ENCODE peak calls at places on chromosomes 5 and 9, in four cellular contexts. One of them, this sample, is unnamed.

GRCh38 chr9:126376311-126376902 is 49.8 kb downstream of the MVB12B start:
- DNase-seq in transverse colon: peak; percentile 74
- DNase-seq in hepatocyte: peak; percentile 70
- DNase-seq in lower leg skin: no peak
- DNase-seq in this sample: no peak

GRCh38 chr5:3010301-3010952 is 258.9 kb upstream of the IRX2 start:
- DNase-seq in lower leg skin: peak; percentile 59
- DNase-seq in transverse colon: no peak
- DNase-seq in hepatocyte: no peak
- DNase-seq in this sample: no peak

GRCh38 chr9:115591584-115591984 is 473.6 kb upstream of the TNC start:
- DNase-seq in lower leg skin: peak; percentile 86
- DNase-seq in transverse colon: peak; percentile 59
- DNase-seq in hepatocyte: peak; percentile 92
- DNase-seq in this sample: peak; percentile 99

GRCh38 chr5:73826761-73827450 is 200.9 kb downstream of the ARHGEF28 start:
- DNase-seq in lower leg skin: peak; percentile 89
- DNase-seq in transverse colon: no peak
- DNase-seq in hepatocyte: peak; percentile 15
- DNase-seq in this sample: peak; percentile 57

GRCh38 chr5:113488645-113489184 is 462 bp upstream of the MCC start:
- DNase-seq in transverse colon: no peak
- DNase-seq in hepatocyte: no peak
- DNase-seq in lower leg skin: no peak
- DNase-seq in this sample: no peak

GRCh38 chr5:2722901-2723300 is 28.6 kb downstream of the IRX2 start:
- DNase-seq in transverse colon: no peak
- DNase-seq in lower leg skin: peak; percentile 70
- DNase-seq in hepatocyte: no peak
- DNase-seq in this sample: no peak

GRCh38 chr9:86788456-86788855 is 158.8 kb downstream of the GAS1 start:
- DNase-seq in lower leg skin: peak; percentile 31
- DNase-seq in hepatocyte: no peak
- DNase-seq in transverse colon: no peak
- DNase-seq in this sample: peak; percentile 51

GRCh38 chr5:33527696-33528095 is 86.9 kb downstream of the TARS1 start:
- DNase-seq in hepatocyte: no peak
- DNase-seq in lower leg skin: no peak
- DNase-seq in transverse colon: no peak
- DNase-seq in this sample: no peak

GRCh38 chr9:92378825-92379535 is 25.4 kb downstream of the OGN start:
- DNase-seq in hepatocyte: peak; percentile 16
- DNase-seq in transverse colon: no peak
- DNase-seq in lower leg skin: no peak
- DNase-seq in this sample: peak; percentile 29

GRCh38 chr9:114285166-114285867 is 37.6 kb upstream of the ORM1 start:
- DNase-seq in transverse colon: no peak
- DNase-seq in lower leg skin: peak; percentile 84
- DNase-seq in hepatocyte: peak; percentile 87
- DNase-seq in this sample: peak; percentile 93

GRCh38 chr5:124742983-124743533 is 3.4 kb downstream of the ZNF608 start:
- DNase-seq in lower leg skin: no peak
- DNase-seq in transverse colon: peak; percentile 42
- DNase-seq in hepatocyte: peak; percentile 65
- DNase-seq in this sample: peak; percentile 96

GRCh38 chr5:97046270-97046982 is 96.0 kb downstream of the LIX1 start:
- DNase-seq in hepatocyte: no peak
- DNase-seq in lower leg skin: no peak
- DNase-seq in transverse colon: no peak
- DNase-seq in this sample: peak; percentile 40

GRCh38 chr5:78157001-78157400 is 137.5 kb downstream of the AP3B1 start:
- DNase-seq in transverse colon: no peak
- DNase-seq in lower leg skin: no peak
- DNase-seq in hepatocyte: no peak
- DNase-seq in this sample: no peak

GRCh38 chr9:65411336-65411735 is 126.3 kb upstream of the FOXD4L5 start:
- DNase-seq in hepatocyte: no peak
- DNase-seq in lower leg skin: no peak
- DNase-seq in transverse colon: no peak
- DNase-seq in this sample: no peak

GRCh38 chr9:16258708-16259107 is 611.8 kb downstream of the BNC2 start:
- DNase-seq in hepatocyte: no peak
- DNase-seq in transverse colon: no peak
- DNase-seq in lower leg skin: no peak
- DNase-seq in this sample: no peak

GRCh38 chr9:95193067-95193466 is 124.4 kb downstream of the FANCC start:
- DNase-seq in transverse colon: no peak
- DNase-seq in lower leg skin: no peak
- DNase-seq in hepatocyte: no peak
- DNase-seq in this sample: no peak

GRCh38 chr5:131720714-131721113 is 76.1 kb downstream of the FNIP1 start:
- DNase-seq in transverse colon: no peak
- DNase-seq in lower leg skin: no peak
- DNase-seq in hepatocyte: no peak
- DNase-seq in this sample: peak; percentile 12

GRCh38 chr5:113806250-113806649 is 292.8 kb downstream of the YTHDC2 start:
- DNase-seq in hepatocyte: no peak
- DNase-seq in transverse colon: no peak
- DNase-seq in lower leg skin: no peak
- DNase-seq in this sample: peak; percentile 75

GRCh38 chr9:2281031-2281802 is 266.1 kb downstream of the SMARCA2 start:
- DNase-seq in transverse colon: no peak
- DNase-seq in lower leg skin: no peak
- DNase-seq in hepatocyte: peak; percentile 42
- DNase-seq in this sample: no peak

GRCh38 chr9:69130456-69131441 is 43.3 kb upstream of the TJP2 start:
- DNase-seq in hepatocyte: no peak
- DNase-seq in lower leg skin: no peak
- DNase-seq in transverse colon: no peak
- DNase-seq in this sample: peak; percentile 96

GRCh38 chr5:74182603-74183002 is 457.9 kb downstream of the ENC1 start:
- DNase-seq in lower leg skin: no peak
- DNase-seq in transverse colon: no peak
- DNase-seq in hepatocyte: no peak
- DNase-seq in this sample: no peak

GRCh38 chr5:132837868-132838267 is 7.4 kb upstream of the SHROOM1 start:
- DNase-seq in hepatocyte: peak; percentile 72
- DNase-seq in lower leg skin: no peak
- DNase-seq in transverse colon: peak; percentile 80
- DNase-seq in this sample: no peak

GRCh38 chr9:105883847-105884246 is 189.5 kb downstream of the TMEM38B start:
- DNase-seq in transverse colon: no peak
- DNase-seq in hepatocyte: no peak
- DNase-seq in lower leg skin: no peak
- DNase-seq in this sample: no peak

GRCh38 chr9:135945969-135946368 is 15.2 kb downstream of the UBAC1 start:
- DNase-seq in transverse colon: no peak
- DNase-seq in lower leg skin: no peak
- DNase-seq in hepatocyte: no peak
- DNase-seq in this sample: no peak

GRCh38 chr9:135944444-135945252 is 16.5 kb downstream of the UBAC1 start:
- DNase-seq in lower leg skin: no peak
- DNase-seq in hepatocyte: no peak
- DNase-seq in transverse colon: no peak
- DNase-seq in this sample: no peak

GRCh38 chr9:135947582-135947981 is 13.6 kb downstream of the UBAC1 start:
- DNase-seq in lower leg skin: no peak
- DNase-seq in hepatocyte: no peak
- DNase-seq in transverse colon: no peak
- DNase-seq in this sample: no peak

GRCh38 chr9:135948446-135948845 is 12.7 kb downstream of the UBAC1 start:
- DNase-seq in hepatocyte: no peak
- DNase-seq in lower leg skin: no peak
- DNase-seq in transverse colon: no peak
- DNase-seq in this sample: no peak

DNA sequence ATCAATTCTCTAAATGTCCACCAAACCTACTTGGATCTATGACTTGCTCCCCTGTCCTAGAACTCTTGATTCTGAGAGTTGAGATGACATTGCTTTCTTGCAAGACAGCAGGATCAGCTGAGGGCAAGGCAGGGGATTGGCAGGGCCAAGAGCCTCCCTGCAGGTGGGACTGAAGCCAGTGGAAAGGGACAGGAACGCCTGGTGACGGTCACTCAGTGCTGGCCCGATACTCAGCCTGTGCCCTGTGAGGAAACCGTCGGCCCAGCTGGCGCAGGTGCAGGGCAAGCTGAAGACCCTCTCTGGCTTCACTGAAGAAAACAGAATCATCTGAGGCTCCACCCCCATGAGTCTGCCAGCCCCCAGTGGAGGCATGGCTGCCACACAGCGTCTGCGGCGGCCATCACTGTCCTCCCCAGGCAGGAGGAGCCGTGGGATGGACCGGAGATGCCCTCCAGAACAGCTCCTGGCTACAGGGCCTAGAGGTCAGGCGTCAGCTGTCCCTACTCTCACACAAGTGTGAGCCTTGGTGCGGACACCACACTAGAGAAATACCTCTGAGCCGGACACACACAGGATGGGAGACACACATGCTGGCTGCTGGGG is 14.7 kb downstream of the UBAC1 start:
- DNase-seq in transverse colon: no peak
- DNase-seq in lower leg skin: no peak
- DNase-seq in hepatocyte: no peak
- DNase-seq in this sample: no peak
- TF ChIP-seq CTCF in transverse colon: no peak
- TF ChIP-seq CTCF in lower leg skin: no peak
- TF ChIP-seq CTCF in hepatocyte: no peak
- TF ChIP-seq CTCF in this sample: no peak

DNA sequence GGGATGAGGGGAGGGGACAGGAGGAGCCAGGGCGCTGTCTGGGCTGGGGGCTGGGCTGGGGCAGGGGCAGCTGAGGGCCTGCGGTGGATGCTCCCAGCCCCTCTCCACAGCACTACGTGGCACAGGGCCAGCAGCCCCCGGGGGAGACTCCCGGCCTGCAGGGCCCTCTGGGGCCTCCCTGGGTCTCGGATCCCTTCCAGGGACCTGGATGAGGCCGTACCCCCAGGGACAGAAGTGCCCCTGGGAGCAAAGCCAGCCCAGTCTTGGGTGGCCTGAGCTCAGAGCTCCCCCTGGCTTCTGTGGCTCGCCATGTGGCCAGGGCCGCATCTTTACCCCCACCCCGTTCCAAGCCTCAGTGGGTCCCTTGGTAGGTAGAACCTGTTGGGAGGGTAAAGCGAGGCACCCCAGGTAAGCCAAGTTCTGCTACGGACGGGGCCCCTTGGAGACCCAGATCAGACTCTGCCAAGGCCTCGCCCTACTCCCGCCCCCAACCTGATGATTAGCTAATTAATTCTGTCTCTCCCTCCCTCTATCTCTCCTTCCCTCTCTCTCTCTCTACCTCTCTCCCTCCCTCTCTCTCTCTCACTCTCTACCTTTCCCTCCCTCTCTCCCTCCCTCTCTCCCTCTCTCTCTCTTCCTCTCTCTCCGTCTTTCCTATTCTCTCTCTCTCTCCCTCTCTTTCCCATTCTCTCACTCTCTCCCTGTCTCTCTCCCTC is 24.3 kb downstream of the KCNT1 start:
- DNase-seq in hepatocyte: no peak
- DNase-seq in lower leg skin: no peak
- DNase-seq in transverse colon: no peak
- DNase-seq in this sample: no peak
- TF ChIP-seq CTCF in hepatocyte: no peak
- TF ChIP-seq CTCF in lower leg skin: no peak
- TF ChIP-seq CTCF in transverse colon: no peak
- TF ChIP-seq CTCF in this sample: no peak

DNA sequence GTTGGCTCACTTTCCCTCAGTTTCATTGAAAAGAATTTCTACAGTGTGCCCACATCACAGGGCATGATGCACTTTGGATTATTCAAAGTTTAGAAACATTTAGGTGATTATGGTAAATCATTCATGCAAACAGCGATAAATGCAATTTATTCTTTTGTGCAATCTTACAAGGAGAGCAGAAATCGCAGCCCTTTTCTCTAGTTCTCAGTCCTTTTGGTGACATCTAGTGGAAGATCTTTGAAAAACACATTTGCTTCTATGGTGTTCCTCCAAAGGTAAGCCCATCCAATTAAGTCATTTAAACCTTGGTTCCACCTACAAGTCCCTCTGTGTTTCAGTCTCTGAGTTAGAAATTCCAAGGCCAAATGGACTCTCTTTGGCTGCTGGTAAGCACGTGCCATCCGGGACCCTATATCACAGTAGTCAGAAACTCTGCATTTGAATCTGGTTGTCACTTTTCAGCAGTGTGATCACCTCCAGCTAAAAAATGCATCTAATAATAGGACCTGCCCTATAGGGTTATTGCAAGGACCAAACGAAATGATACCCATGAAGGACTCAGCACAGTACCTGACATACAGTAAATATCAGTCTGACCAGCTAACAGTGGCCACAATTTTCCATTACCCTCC is 66.4 kb downstream of the MACROH2A1 start:
- DNase-seq in transverse colon: no peak
- DNase-seq in lower leg skin: no peak
- DNase-seq in hepatocyte: peak; percentile 81
- DNase-seq in this sample: peak; percentile 85
- TF ChIP-seq CTCF in transverse colon: peak; percentile 51
- TF ChIP-seq CTCF in lower leg skin: no peak
- TF ChIP-seq CTCF in hepatocyte: peak; percentile 69
- TF ChIP-seq CTCF in this sample: peak; percentile 63

DNA sequence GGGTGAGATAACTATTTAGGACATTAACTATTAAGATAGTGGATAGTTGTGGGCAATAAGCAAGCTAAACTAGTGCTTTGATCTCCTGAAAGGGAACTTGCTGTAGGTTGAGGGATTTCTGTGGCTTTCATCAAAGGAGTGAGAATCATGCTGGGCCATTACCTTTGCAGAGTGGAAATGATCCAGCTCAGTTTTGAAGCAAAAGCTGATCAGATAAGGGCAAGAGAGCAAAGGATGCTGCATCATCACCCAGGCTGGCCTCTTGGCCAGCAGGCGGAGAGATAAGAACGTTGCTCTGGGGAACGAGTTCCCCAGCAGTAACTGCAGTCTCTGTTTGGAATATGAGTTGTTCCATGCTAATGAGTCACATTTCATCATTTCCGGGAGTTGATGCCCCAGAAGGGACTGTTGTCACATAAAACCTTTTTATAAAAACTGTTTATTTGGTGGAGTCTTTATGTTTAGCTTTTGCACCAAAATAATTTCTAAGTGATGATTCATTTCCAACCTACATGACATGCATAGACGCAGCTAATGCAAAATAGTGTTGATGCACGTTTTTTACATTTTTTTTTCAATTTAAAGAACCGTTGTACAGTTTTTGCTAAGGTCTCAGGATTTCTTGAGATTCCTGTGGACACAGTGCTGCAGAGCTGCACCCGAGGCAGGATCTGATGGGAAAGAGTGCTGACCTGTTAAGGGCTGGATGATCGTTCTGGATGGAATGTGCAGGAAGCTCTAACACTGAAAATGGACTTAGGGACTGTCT is 99.3 kb downstream of the ACTBL2 start:
- DNase-seq in lower leg skin: no peak
- DNase-seq in transverse colon: no peak
- DNase-seq in hepatocyte: peak; percentile 80
- DNase-seq in this sample: peak; percentile 92
- TF ChIP-seq CTCF in lower leg skin: no peak
- TF ChIP-seq CTCF in transverse colon: no peak
- TF ChIP-seq CTCF in hepatocyte: peak; percentile 21
- TF ChIP-seq CTCF in this sample: peak; percentile 57

GRCh38 chr9:88025411-88026132 is 51.2 kb upstream of the CDK20 start:
- DNase-seq in hepatocyte: no peak
- DNase-seq in transverse colon: no peak
- DNase-seq in lower leg skin: no peak
- DNase-seq in this sample: no peak
- TF ChIP-seq CTCF in hepatocyte: no peak
- TF ChIP-seq CTCF in transverse colon: no peak
- TF ChIP-seq CTCF in lower leg skin: no peak
- TF ChIP-seq CTCF in this sample: no peak

This sample was measured in fibroblast of lung.